ENCODE peak calls at places on chromosomes 11 and 22, in eight cellular contexts. One of them, this sample, is unnamed.

GRCh38 chr11:84993386-84993785 is 633.8 kb downstream of the DLG2 start:
- DNase-seq in nephron progenitor cell: no peak
- DNase-seq in NB4: peak
- DNase-seq in WERI-Rb-1: peak
- DNase-seq in CD4-positive, alpha-beta T cell: no peak
- DNase-seq in fibroblast of lung: peak
- DNase-seq in endothelial cell of umbilical vein: no peak
- DNase-seq in Calu3: peak
- DNase-seq in this sample: peak

GRCh38 chr11:33315822-33316221 is 58.6 kb downstream of the HIPK3 start:
- DNase-seq in nephron progenitor cell: no peak
- DNase-seq in NB4: no peak
- DNase-seq in WERI-Rb-1: no peak
- DNase-seq in CD4-positive, alpha-beta T cell: no peak
- DNase-seq in fibroblast of lung: no peak
- DNase-seq in endothelial cell of umbilical vein: no peak
- DNase-seq in Calu3: no peak
- DNase-seq in this sample: no peak

GRCh38 chr22:20229916-20230775 is 38.0 kb downstream of the RTN4R start:
- DNase-seq in nephron progenitor cell: no peak
- DNase-seq in NB4: no peak
- DNase-seq in WERI-Rb-1: no peak
- DNase-seq in CD4-positive, alpha-beta T cell: no peak
- DNase-seq in fibroblast of lung: peak
- DNase-seq in endothelial cell of umbilical vein: no peak
- DNase-seq in Calu3: no peak
- DNase-seq in this sample: no peak

GRCh38 chr11:7871056-7871455 is 60.0 kb downstream of the OR10A6 start:
- DNase-seq in nephron progenitor cell: no peak
- DNase-seq in NB4: no peak
- DNase-seq in WERI-Rb-1: no peak
- DNase-seq in CD4-positive, alpha-beta T cell: no peak
- DNase-seq in fibroblast of lung: no peak
- DNase-seq in endothelial cell of umbilical vein: no peak
- DNase-seq in Calu3: no peak
- DNase-seq in this sample: no peak

GRCh38 chr11:67644472-67645418 is 5.2 kb upstream of the TBX10 start:
- DNase-seq in nephron progenitor cell: no peak
- DNase-seq in NB4: no peak
- DNase-seq in WERI-Rb-1: no peak
- DNase-seq in CD4-positive, alpha-beta T cell: no peak
- DNase-seq in fibroblast of lung: no peak
- DNase-seq in endothelial cell of umbilical vein: no peak
- DNase-seq in Calu3: no peak
- DNase-seq in this sample: no peak

GRCh38 chr11:65430406-65431217 is 8.0 kb downstream of the NEAT1 start:
- DNase-seq in nephron progenitor cell: no peak
- DNase-seq in NB4: peak
- DNase-seq in WERI-Rb-1: no peak
- DNase-seq in CD4-positive, alpha-beta T cell: peak
- DNase-seq in fibroblast of lung: peak
- DNase-seq in endothelial cell of umbilical vein: peak
- DNase-seq in Calu3: no peak
- DNase-seq in this sample: no peak

GRCh38 chr11:14522245-14522644 is 2.1 kb upstream of the PSMA1 start:
- DNase-seq in nephron progenitor cell: no peak
- DNase-seq in NB4: no peak
- DNase-seq in WERI-Rb-1: no peak
- DNase-seq in CD4-positive, alpha-beta T cell: no peak
- DNase-seq in fibroblast of lung: no peak
- DNase-seq in endothelial cell of umbilical vein: no peak
- DNase-seq in Calu3: no peak
- DNase-seq in this sample: no peak

GRCh38 chr11:93577291-93577690 is 34.1 kb upstream of the SMCO4 start:
- DNase-seq in nephron progenitor cell: no peak
- DNase-seq in NB4: no peak
- DNase-seq in WERI-Rb-1: no peak
- DNase-seq in CD4-positive, alpha-beta T cell: no peak
- DNase-seq in fibroblast of lung: peak
- DNase-seq in endothelial cell of umbilical vein: no peak
- DNase-seq in Calu3: no peak
- DNase-seq in this sample: no peak

GRCh38 chr22:23126165-23127054 is 15.4 kb downstream of the RSPH14 start:
- DNase-seq in nephron progenitor cell: no peak
- DNase-seq in NB4: no peak
- DNase-seq in WERI-Rb-1: no peak
- DNase-seq in CD4-positive, alpha-beta T cell: no peak
- DNase-seq in fibroblast of lung: no peak
- DNase-seq in endothelial cell of umbilical vein: no peak
- DNase-seq in Calu3: no peak
- DNase-seq in this sample: no peak

GRCh38 chr11:27757953-27758352 is 57.7 kb upstream of the BDNF start:
- DNase-seq in nephron progenitor cell: no peak
- DNase-seq in NB4: no peak
- DNase-seq in WERI-Rb-1: no peak
- DNase-seq in CD4-positive, alpha-beta T cell: no peak
- DNase-seq in fibroblast of lung: peak
- DNase-seq in endothelial cell of umbilical vein: no peak
- DNase-seq in Calu3: no peak
- DNase-seq in this sample: no peak

GRCh38 chr11:848988-849824 is 6.6 kb downstream of the TSPAN4 start:
- DNase-seq in nephron progenitor cell: peak
- DNase-seq in NB4: no peak
- DNase-seq in WERI-Rb-1: peak
- DNase-seq in CD4-positive, alpha-beta T cell: no peak
- DNase-seq in fibroblast of lung: no peak
- DNase-seq in endothelial cell of umbilical vein: peak
- DNase-seq in Calu3: no peak
- DNase-seq in this sample: peak

GRCh38 chr11:87780068-87780413 is 395.2 kb downstream of the RAB38 start:
- DNase-seq in nephron progenitor cell: no peak
- DNase-seq in NB4: no peak
- DNase-seq in WERI-Rb-1: no peak
- DNase-seq in CD4-positive, alpha-beta T cell: no peak
- DNase-seq in fibroblast of lung: no peak
- DNase-seq in endothelial cell of umbilical vein: no peak
- DNase-seq in Calu3: no peak
- DNase-seq in this sample: no peak

GRCh38 chr11:130118636-130119387 is 40.8 kb upstream of the ST14 start:
- DNase-seq in nephron progenitor cell: no peak
- DNase-seq in NB4: peak
- DNase-seq in WERI-Rb-1: no peak
- DNase-seq in CD4-positive, alpha-beta T cell: no peak
- DNase-seq in fibroblast of lung: no peak
- DNase-seq in endothelial cell of umbilical vein: no peak
- DNase-seq in Calu3: no peak
- DNase-seq in this sample: no peak

GRCh38 chr11:12186683-12187082 is 76.3 kb downstream of the MICAL2 start:
- DNase-seq in nephron progenitor cell: no peak
- DNase-seq in NB4: no peak
- DNase-seq in WERI-Rb-1: peak
- DNase-seq in CD4-positive, alpha-beta T cell: no peak
- DNase-seq in fibroblast of lung: no peak
- DNase-seq in endothelial cell of umbilical vein: no peak
- DNase-seq in Calu3: no peak
- DNase-seq in this sample: no peak

GRCh38 chr22:34055525-34056200 is 135.4 kb upstream of the LARGE1 start:
- DNase-seq in nephron progenitor cell: peak
- DNase-seq in NB4: peak
- DNase-seq in WERI-Rb-1: peak
- DNase-seq in CD4-positive, alpha-beta T cell: no peak
- DNase-seq in fibroblast of lung: no peak
- DNase-seq in endothelial cell of umbilical vein: no peak
- DNase-seq in Calu3: no peak
- DNase-seq in this sample: peak

GRCh38 chr22:24503137-24503850 is 8.2 kb downstream of the UPB1 start:
- DNase-seq in nephron progenitor cell: peak
- DNase-seq in NB4: peak
- DNase-seq in WERI-Rb-1: peak
- DNase-seq in CD4-positive, alpha-beta T cell: peak
- DNase-seq in fibroblast of lung: peak
- DNase-seq in endothelial cell of umbilical vein: peak
- DNase-seq in Calu3: peak
- DNase-seq in this sample: peak

GRCh38 chr11:65454311-65454695 is 31.7 kb downstream of the NEAT1 start:
- DNase-seq in nephron progenitor cell: no peak
- DNase-seq in NB4: no peak
- DNase-seq in WERI-Rb-1: no peak
- DNase-seq in CD4-positive, alpha-beta T cell: no peak
- DNase-seq in fibroblast of lung: peak
- DNase-seq in endothelial cell of umbilical vein: no peak
- DNase-seq in Calu3: no peak
- DNase-seq in this sample: no peak

GRCh38 chr22:49088801-49089791 is 738.6 kb downstream of the BRD1 start:
- DNase-seq in nephron progenitor cell: no peak
- DNase-seq in NB4: no peak
- DNase-seq in WERI-Rb-1: no peak
- DNase-seq in CD4-positive, alpha-beta T cell: no peak
- DNase-seq in fibroblast of lung: no peak
- DNase-seq in endothelial cell of umbilical vein: no peak
- DNase-seq in Calu3: no peak
- DNase-seq in this sample: no peak

GRCh38 chr22:20015971-20016733 is 471 bp downstream of the ARVCF start:
- DNase-seq in nephron progenitor cell: peak
- DNase-seq in NB4: peak
- DNase-seq in WERI-Rb-1: peak
- DNase-seq in CD4-positive, alpha-beta T cell: no peak
- DNase-seq in fibroblast of lung: no peak
- DNase-seq in endothelial cell of umbilical vein: peak
- DNase-seq in Calu3: peak
- DNase-seq in this sample: peak

GRCh38 chr11:134978388-134979088 is 566.5 kb upstream of the B3GAT1 start:
- DNase-seq in nephron progenitor cell: no peak
- DNase-seq in NB4: peak
- DNase-seq in WERI-Rb-1: no peak
- DNase-seq in CD4-positive, alpha-beta T cell: no peak
- DNase-seq in fibroblast of lung: no peak
- DNase-seq in endothelial cell of umbilical vein: no peak
- DNase-seq in Calu3: no peak
- DNase-seq in this sample: no peak
- TF ChIP-seq CTCF in nephron progenitor cell: no peak
- TF ChIP-seq CTCF in NB4: no peak
- TF ChIP-seq CTCF in WERI-Rb-1: peak
- TF ChIP-seq CTCF in CD4-positive, alpha-beta T cell: no peak
- TF ChIP-seq CTCF in fibroblast of lung: no peak
- TF ChIP-seq CTCF in endothelial cell of umbilical vein: no peak
- TF ChIP-seq CTCF in Calu3: no peak
- TF ChIP-seq CTCF in this sample: no peak

DNA sequence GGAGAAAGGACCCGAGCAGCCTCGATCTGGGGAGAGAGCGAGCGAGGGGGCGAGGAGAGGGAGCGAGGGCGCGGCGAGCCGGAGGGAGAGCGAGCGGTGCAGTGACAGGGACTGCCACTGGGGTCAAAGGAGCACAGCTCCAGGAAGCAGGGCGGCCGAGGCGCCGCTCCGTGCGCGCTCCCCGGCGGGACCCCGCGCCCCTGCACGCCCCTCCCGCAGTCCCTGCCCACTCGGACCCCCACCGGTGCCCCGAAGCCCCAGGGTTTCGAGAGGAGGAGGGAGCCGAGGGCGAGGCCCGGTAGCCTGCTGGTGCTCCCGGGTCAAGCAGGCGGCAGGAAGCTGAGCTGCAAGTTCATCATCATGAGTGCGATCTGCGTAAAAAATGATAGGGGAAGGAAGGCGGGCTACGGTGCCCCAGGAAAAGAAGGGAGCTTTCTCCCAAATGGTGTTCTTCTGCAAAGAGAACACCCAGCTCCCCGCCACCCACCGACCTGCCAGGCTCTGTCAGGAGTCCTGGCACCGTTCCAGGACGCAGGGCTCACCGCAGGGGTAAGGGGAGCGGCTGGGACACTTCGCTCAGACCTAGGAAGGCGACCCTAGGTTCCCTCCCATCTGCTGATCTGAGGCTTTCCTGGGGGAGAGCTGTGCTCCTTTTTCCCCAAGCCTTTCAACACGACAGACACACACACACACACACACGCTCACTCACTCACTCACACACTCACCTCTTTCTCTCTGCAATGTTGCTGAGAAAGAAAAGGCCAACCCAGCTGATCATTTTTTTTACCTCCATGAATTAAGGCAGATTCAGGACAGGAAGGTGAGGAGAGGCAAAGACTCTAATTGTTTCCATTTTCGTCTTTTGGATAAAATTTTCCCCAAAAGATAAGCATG is at the start of gene MPPED2:
- DNase-seq in nephron progenitor cell: peak
- DNase-seq in NB4: no peak
- DNase-seq in WERI-Rb-1: peak
- DNase-seq in CD4-positive, alpha-beta T cell: no peak
- DNase-seq in fibroblast of lung: no peak
- DNase-seq in endothelial cell of umbilical vein: no peak
- DNase-seq in Calu3: peak
- DNase-seq in this sample: peak
- TF ChIP-seq CTCF in nephron progenitor cell: peak
- TF ChIP-seq CTCF in NB4: no peak
- TF ChIP-seq CTCF in WERI-Rb-1: peak
- TF ChIP-seq CTCF in CD4-positive, alpha-beta T cell: no peak
- TF ChIP-seq CTCF in fibroblast of lung: peak
- TF ChIP-seq CTCF in endothelial cell of umbilical vein: no peak
- TF ChIP-seq CTCF in Calu3: peak
- TF ChIP-seq CTCF in this sample: peak

DNA sequence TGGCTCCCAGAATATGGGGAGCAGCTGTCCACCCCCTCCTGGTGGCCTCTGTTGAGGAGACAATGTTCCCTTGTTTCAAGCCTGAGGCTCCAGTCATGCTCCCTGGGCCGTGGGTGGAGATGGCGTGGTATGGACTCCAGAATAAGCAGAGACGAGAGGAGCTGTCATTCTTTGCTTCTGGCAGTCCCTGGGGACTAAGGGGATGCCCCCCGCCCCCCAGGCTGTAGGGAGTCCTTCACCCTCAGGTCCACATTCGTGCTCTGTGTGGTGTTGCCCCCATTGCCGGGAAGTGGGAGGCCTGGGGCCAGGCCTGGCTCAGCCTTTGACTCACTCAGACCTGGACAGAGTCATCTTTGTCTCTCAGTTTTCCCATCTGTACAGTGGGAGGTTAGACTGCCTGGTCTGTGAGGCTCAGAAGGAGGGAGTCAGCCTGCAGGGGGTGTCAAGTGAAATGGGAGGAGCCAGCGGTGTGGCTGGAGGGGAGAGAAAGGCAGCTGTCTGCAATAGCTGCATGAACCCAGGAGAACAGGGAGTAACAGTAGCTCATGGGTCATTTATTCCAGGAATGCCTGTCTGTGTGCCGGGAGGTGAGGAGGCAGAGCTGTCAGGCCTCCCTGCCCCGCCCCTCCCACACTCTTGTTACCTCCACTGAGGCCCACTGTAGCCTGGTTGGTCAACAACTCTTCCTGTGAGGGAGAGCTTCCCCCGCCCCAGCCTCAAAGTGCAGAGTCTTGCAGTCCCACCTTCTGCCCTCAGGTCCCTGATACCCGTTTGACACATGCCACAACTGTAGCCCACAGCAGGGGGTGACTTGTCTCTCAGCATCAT is 6.3 kb downstream of the ARHGEF17 start:
- DNase-seq in nephron progenitor cell: peak
- DNase-seq in NB4: peak
- DNase-seq in WERI-Rb-1: no peak
- DNase-seq in CD4-positive, alpha-beta T cell: no peak
- DNase-seq in fibroblast of lung: peak
- DNase-seq in endothelial cell of umbilical vein: no peak
- DNase-seq in Calu3: no peak
- DNase-seq in this sample: no peak
- TF ChIP-seq CTCF in nephron progenitor cell: no peak
- TF ChIP-seq CTCF in NB4: no peak
- TF ChIP-seq CTCF in WERI-Rb-1: peak
- TF ChIP-seq CTCF in CD4-positive, alpha-beta T cell: no peak
- TF ChIP-seq CTCF in fibroblast of lung: no peak
- TF ChIP-seq CTCF in endothelial cell of umbilical vein: no peak
- TF ChIP-seq CTCF in Calu3: no peak
- TF ChIP-seq CTCF in this sample: no peak

GRCh38 chr11:44977493-44977984 is 26.9 kb upstream of the TP53I11 start:
- DNase-seq in nephron progenitor cell: no peak
- DNase-seq in NB4: peak
- DNase-seq in WERI-Rb-1: peak
- DNase-seq in CD4-positive, alpha-beta T cell: no peak
- DNase-seq in fibroblast of lung: peak
- DNase-seq in endothelial cell of umbilical vein: peak
- DNase-seq in Calu3: peak
- DNase-seq in this sample: no peak
- TF ChIP-seq CTCF in nephron progenitor cell: peak
- TF ChIP-seq CTCF in NB4: peak
- TF ChIP-seq CTCF in WERI-Rb-1: peak
- TF ChIP-seq CTCF in CD4-positive, alpha-beta T cell: no peak
- TF ChIP-seq CTCF in fibroblast of lung: peak
- TF ChIP-seq CTCF in endothelial cell of umbilical vein: peak
- TF ChIP-seq CTCF in Calu3: no peak
- TF ChIP-seq CTCF in this sample: no peak